ENCODE peak calls at places on chromosome 18, in ten cellular contexts. L is hepatocyte, V is astrocyte, A is Caco-2, H is pancreas, R is choroid plexus epithelial cell, B is gastrocnemius medialis, Q is heart right ventricle, E is IMR-90, G is psoas muscle. U is an unnamed sample.

GRCh38 chr18:70169747-70170146 is 35.7 kb downstream of the RTTN start:
- DNase-seq in L (no peak), V (no peak), A (no peak), H (no peak), R (no peak), B (no peak), Q (no peak), E (no peak), G (no peak), U (no peak)

GRCh38 chr18:26654173-26655009 is 106.0 kb upstream of the KCTD1 start:
- DNase-seq in L (no peak), V (no peak), A (no peak), H (no peak), R (peak), B (no peak), Q (no peak), E (no peak), G (no peak), U (no peak)

GRCh38 chr18:71116535-71116934 is 827.7 kb downstream of the SOCS6 start:
- DNase-seq in L (no peak), V (no peak), A (no peak), H (no peak), R (no peak), B (no peak), Q (no peak), E (no peak), G (no peak), U (no peak)

GRCh38 chr18:46374850-46375249 is 270.7 kb downstream of the HAUS1 start:
- DNase-seq in L (peak), V (no peak), A (peak), H (no peak), R (no peak), B (no peak), Q (peak), E (no peak), G (no peak), U (no peak)

GRCh38 chr18:57980573-57981348 is 63.3 kb upstream of the NEDD4L start:
- DNase-seq in L (peak), V (no peak), A (no peak), H (no peak), R (no peak), B (no peak), Q (no peak), E (no peak), G (no peak), U (no peak)

GRCh38 chr18:31102020-31102684 is at the start of gene DSC2:
- DNase-seq in L (peak), V (no peak), A (peak), H (peak), R (no peak), B (no peak), Q (peak), E (no peak), G (peak), U (no peak)

GRCh38 chr18:35711227-35711626 is 129.7 kb downstream of the GALNT1 start:
- DNase-seq in L (no peak), V (no peak), A (no peak), H (no peak), R (no peak), B (no peak), Q (no peak), E (no peak), G (no peak), U (no peak)

GRCh38 chr18:68449292-68449691 is 265.6 kb downstream of the TMX3 start:
- DNase-seq in L (no peak), V (peak), A (no peak), H (no peak), R (peak), B (no peak), Q (no peak), E (peak), G (no peak), U (peak)

GRCh38 chr18:5966514-5966913 is 71.2 kb upstream of the TMEM200C start:
- DNase-seq in L (peak), V (no peak), A (no peak), H (no peak), R (no peak), B (no peak), Q (no peak), E (peak), G (no peak), U (no peak)

GRCh38 chr18:12092398-12093229 is 1.0 kb upstream of the ANKRD62 start:
- DNase-seq in L (peak), V (no peak), A (peak), H (peak), R (no peak), B (no peak), Q (peak), E (no peak), G (no peak), U (no peak)

GRCh38 chr18:79628416-79629248 is 51.0 kb upstream of the CTDP1 start:
- DNase-seq in L (no peak), V (no peak), A (no peak), H (no peak), R (no peak), B (no peak), Q (no peak), E (no peak), G (no peak), U (no peak)

GRCh38 chr18:11987527-11987926 is 6.2 kb downstream of the IMPA2 start:
- DNase-seq in L (no peak), V (no peak), A (no peak), H (no peak), R (no peak), B (peak), Q (no peak), E (peak), G (peak), U (no peak)

GRCh38 chr18:72868666-72869661 is 1.2 kb upstream of the NETO1 start:
- DNase-seq in L (no peak), V (no peak), A (no peak), H (no peak), R (no peak), B (no peak), Q (no peak), E (no peak), G (no peak), U (no peak)

GRCh38 chr18:6413554-6414117 is 1.1 kb downstream of the L3MBTL4 start:
- DNase-seq in L (no peak), V (no peak), A (no peak), H (peak), R (no peak), B (no peak), Q (no peak), E (no peak), G (no peak), U (no peak)

GRCh38 chr18:54939375-54939917 is 19.8 kb downstream of the CCDC68 start:
- DNase-seq in L (no peak), V (no peak), A (no peak), H (no peak), R (peak), B (no peak), Q (no peak), E (no peak), G (no peak), U (peak)

GRCh38 chr18:62788891-62789290 is 73.5 kb downstream of the PHLPP1 start:
- DNase-seq in L (peak), V (peak), A (peak), H (no peak), R (peak), B (no peak), Q (no peak), E (no peak), G (no peak), U (peak)

GRCh38 chr18:79574938-79575525 is 104.6 kb upstream of the CTDP1 start:
- DNase-seq in L (no peak), V (no peak), A (no peak), H (peak), R (no peak), B (no peak), Q (no peak), E (no peak), G (peak), U (no peak)

GRCh38 chr18:43574974-43575373 is 297.7 kb upstream of the SYT4 start:
- DNase-seq in L (no peak), V (no peak), A (no peak), H (no peak), R (no peak), B (no peak), Q (no peak), E (no peak), G (no peak), U (no peak)

GRCh38 chr18:31454066-31454708 is 6.6 kb downstream of the DSG3 start:
- DNase-seq in L (peak), V (peak), A (no peak), H (no peak), R (peak), B (no peak), Q (no peak), E (peak), G (no peak), U (peak)

GRCh38 chr18:68478246-68478645 is 236.7 kb downstream of the TMX3 start:
- DNase-seq in L (no peak), V (no peak), A (no peak), H (no peak), R (no peak), B (no peak), Q (no peak), E (no peak), G (no peak), U (no peak)

GRCh38 chr18:51236225-51236624 is 38.7 kb upstream of the MEX3C start:
- DNase-seq in L (peak), V (peak), A (peak), H (no peak), R (peak), B (no peak), Q (no peak), E (peak), G (no peak), U (peak)

GRCh38 chr18:24631238-24632025 is 171.0 kb downstream of the HRH4 start:
- DNase-seq in L (no peak), V (no peak), A (no peak), H (no peak), R (no peak), B (no peak), Q (peak), E (peak), G (no peak), U (no peak)

GRCh38 chr18:21146016-21146415 is 34.4 kb upstream of the ROCK1 start:
- DNase-seq in L (no peak), V (no peak), A (no peak), H (no peak), R (peak), B (no peak), Q (no peak), E (peak), G (no peak), U (peak)

GRCh38 chr18:67864677-67865340 is 348.3 kb upstream of the DSEL start:
- DNase-seq in L (no peak), V (peak), A (no peak), H (no peak), R (peak), B (no peak), Q (no peak), E (peak), G (no peak), U (peak)

GRCh38 chr18:50509012-50509411 is 50.9 kb upstream of the MAPK4 start:
- DNase-seq in L (no peak), V (no peak), A (no peak), H (no peak), R (no peak), B (no peak), Q (no peak), E (no peak), G (no peak), U (no peak)

GRCh38 chr18:49698596-49699025 is 114.7 kb downstream of the ACAA2 start:
- DNase-seq in L (no peak), V (no peak), A (no peak), H (no peak), R (no peak), B (no peak), Q (no peak), E (no peak), G (no peak), U (no peak)

GRCh38 chr18:74065366-74065765 is 82.3 kb downstream of the FBXO15 start:
- DNase-seq in L (no peak), V (no peak), A (no peak), H (no peak), R (no peak), B (no peak), Q (no peak), E (no peak), G (no peak), U (no peak)

GRCh38 chr18:9741821-9742541 is 33.9 kb downstream of the RAB31 start:
- DNase-seq in L (no peak), V (no peak), A (no peak), H (no peak), R (peak), B (no peak), Q (peak), E (no peak), G (peak), U (no peak)

GRCh38 chr18:28041366-28041765 is 135.6 kb downstream of the CDH2 start:
- DNase-seq in L (peak), V (peak), A (no peak), H (no peak), R (peak), B (no peak), Q (no peak), E (peak), G (no peak), U (peak)

GRCh38 chr18:8825729-8826375 is 120.5 kb downstream of the MTCL1 start:
- DNase-seq in L (no peak), V (no peak), A (no peak), H (no peak), R (no peak), B (no peak), Q (no peak), E (no peak), G (no peak), U (no peak)

GRCh38 chr18:9419956-9420631 is 55.2 kb upstream of the RALBP1 start:
- DNase-seq in L (no peak), V (peak), A (no peak), H (no peak), R (peak), B (no peak), Q (no peak), E (peak), G (no peak), U (no peak)

GRCh38 chr18:44589709-44590108 is 91.0 kb upstream of the SETBP1 start:
- DNase-seq in L (peak), V (peak), A (no peak), H (no peak), R (peak), B (no peak), Q (no peak), E (peak), G (no peak), U (peak)

GRCh38 chr18:35740616-35741015 is 159.1 kb downstream of the GALNT1 start:
- DNase-seq in L (no peak), V (peak), A (no peak), H (no peak), R (peak), B (no peak), Q (no peak), E (no peak), G (no peak), U (peak)

GRCh38 chr18:26813043-26813442 is 52.5 kb downstream of the AQP4 start:
- DNase-seq in L (peak), V (peak), A (peak), H (peak), R (peak), B (no peak), Q (no peak), E (no peak), G (no peak), U (no peak)

GRCh38 chr18:59454909-59455727 is 96.1 kb upstream of the LMAN1 start:
- DNase-seq in L (peak), V (no peak), A (peak), H (no peak), R (no peak), B (no peak), Q (peak), E (no peak), G (no peak), U (peak)
- H3K4me3 ChIP-seq in L (no peak), V (no peak), A (no peak), H (no peak), R (no peak), B (no peak), Q (no peak), E (no peak), G (no peak), U (no peak)

GRCh38 chr18:7592305-7593071 is 25.4 kb downstream of the PTPRM start:
- DNase-seq in L (no peak), V (no peak), A (no peak), H (no peak), R (no peak), B (no peak), Q (no peak), E (no peak), G (no peak), U (no peak)
- TF ChIP-seq CTCF in L (peak), V (peak), A (peak), H (no peak), R (peak), B (no peak), Q (peak), E (no peak), G (peak), U (no peak)

DNA sequence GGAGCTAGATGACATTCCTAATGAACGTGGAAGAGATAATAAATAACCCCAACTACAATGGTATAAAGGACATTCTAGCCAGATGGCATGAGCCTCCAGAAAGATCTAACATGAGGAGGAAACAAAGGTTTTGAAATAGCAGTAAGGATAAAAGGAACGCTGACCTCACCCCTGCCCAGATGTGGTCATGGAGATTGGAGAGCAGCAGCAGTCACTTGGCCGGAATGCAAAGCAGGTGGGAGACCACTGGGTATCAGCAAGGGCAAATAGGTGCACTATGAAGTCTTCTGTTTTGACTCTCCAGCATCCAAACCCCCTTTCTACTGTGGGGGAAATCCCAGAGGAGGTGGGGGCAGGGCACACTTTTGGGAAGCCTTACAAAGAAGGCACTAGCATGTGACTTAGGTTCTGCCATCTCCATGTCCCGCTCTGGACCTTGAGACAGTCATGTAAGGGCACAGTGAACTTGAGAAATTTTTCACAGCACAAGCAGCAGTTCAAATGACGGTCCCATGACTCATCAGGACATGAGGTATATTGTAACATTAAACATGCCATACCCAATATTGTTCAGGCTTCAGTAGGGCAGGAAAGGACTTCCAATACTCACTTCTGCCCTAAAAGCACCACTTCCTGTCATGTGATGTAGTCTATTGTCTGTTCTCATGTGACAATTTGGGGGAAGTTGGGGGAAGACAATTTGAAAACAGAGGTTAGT is 55.2 kb downstream of the METTL4 start:
- DNase-seq in L (peak), V (peak), A (no peak), H (no peak), R (peak), B (no peak), Q (no peak), E (peak), G (no peak), U (peak)
- H3K4me3 ChIP-seq in L (no peak), V (peak), A (no peak), H (no peak), R (no peak), B (no peak), Q (no peak), E (no peak), G (no peak), U (no peak)

GRCh38 chr18:63824220-63824525 is 49.0 kb downstream of the SERPINB7 start:
- DNase-seq in L (no peak), V (no peak), A (no peak), H (no peak), R (no peak), B (no peak), Q (no peak), E (no peak), G (no peak), U (no peak)
- TF ChIP-seq CTCF in L (no peak), V (no peak), A (no peak), H (peak), R (no peak), B (no peak), Q (no peak), E (no peak), G (no peak), U (no peak)

DNA sequence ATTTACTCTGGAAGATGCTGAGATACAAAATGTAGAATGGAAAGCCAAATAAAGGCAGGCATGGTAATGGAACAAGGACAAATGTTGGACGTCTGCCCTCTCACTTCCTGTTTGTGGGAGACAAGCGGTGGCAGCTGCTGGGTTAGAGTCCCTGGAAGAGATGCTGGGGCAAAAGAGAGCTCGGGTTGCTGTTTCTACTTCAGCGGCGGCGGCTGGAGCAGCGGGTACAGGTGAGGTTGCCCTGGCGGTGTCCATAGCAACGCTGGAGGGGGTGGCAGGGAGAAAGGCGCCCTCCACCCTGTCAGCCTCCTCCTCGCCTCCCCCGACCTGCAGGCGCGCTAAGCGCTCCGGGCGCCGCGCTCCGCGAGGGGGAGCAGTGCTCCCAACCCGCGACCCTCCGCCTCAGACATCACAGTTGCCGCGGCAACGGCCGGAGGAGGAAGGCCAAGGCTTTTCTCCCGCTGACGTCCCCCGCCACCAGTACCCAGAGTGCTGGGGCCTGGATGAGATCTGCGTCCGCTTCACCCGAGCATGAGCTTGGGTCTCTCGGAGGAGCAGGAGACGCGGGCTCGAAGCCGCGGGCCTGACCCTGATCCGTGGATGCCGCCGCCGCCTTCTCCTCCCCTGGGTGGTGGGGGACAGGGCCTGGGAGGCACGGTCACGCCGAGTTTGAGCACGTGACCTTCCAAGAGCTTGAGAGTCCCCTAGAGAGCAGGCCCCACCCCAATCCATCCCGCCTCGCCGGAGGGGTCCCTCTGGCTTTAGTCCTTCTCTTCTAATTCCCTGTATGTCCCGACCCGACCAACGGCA is 65.6 kb downstream of the NOL4 start:
- DNase-seq in L (peak), V (peak), A (no peak), H (peak), R (peak), B (no peak), Q (peak), E (peak), G (peak), U (no peak)
- H3K4me3 ChIP-seq in L (peak), V (peak), A (no peak), H (no peak), R (peak), B (peak), Q (peak), E (no peak), G (peak), U (peak)